ENCODE peak calls at places on chromosomes 2 and 18, in nine cellular contexts. One of them, this sample, is unnamed. For H3K9me3, the result is how much of the 10 kb centered on the place peaks cover.

GRCh38 chr2:72147971-72148369 is 308 bp upstream of the CYP26B1 start:
- DNase-seq in sigmoid colon: no peak
- DNase-seq in IMR-90: no peak
- DNase-seq in A549: no peak
- DNase-seq in lung: peak
- DNase-seq in esophagus squamous epithelium: no peak
- DNase-seq in CD8-positive, alpha-beta T cell: no peak
- DNase-seq in right atrium auricular region: no peak
- DNase-seq in neuronal stem cell: no peak
- DNase-seq in this sample: no peak

GRCh38 chr2:37532503-37532902 is 138.9 kb downstream of the CDC42EP3 start:
- DNase-seq in CD8-positive, alpha-beta T cell: no peak
- DNase-seq in A549: no peak
- DNase-seq in neuronal stem cell: no peak
- DNase-seq in sigmoid colon: no peak
- DNase-seq in IMR-90: no peak
- DNase-seq in right atrium auricular region: no peak
- DNase-seq in lung: no peak
- DNase-seq in esophagus squamous epithelium: no peak
- DNase-seq in this sample: no peak

GRCh38 chr2:12034303-12034861 is 287.9 kb downstream of the LPIN1 start:
- DNase-seq in lung: no peak
- DNase-seq in sigmoid colon: no peak
- DNase-seq in right atrium auricular region: no peak
- DNase-seq in IMR-90: no peak
- DNase-seq in A549: no peak
- DNase-seq in esophagus squamous epithelium: no peak
- DNase-seq in neuronal stem cell: no peak
- DNase-seq in CD8-positive, alpha-beta T cell: no peak
- DNase-seq in this sample: no peak

GRCh38 chr18:28189400-28190239 is 12.7 kb upstream of the CDH2 start:
- DNase-seq in A549: peak
- DNase-seq in IMR-90: peak
- DNase-seq in right atrium auricular region: no peak
- DNase-seq in esophagus squamous epithelium: no peak
- DNase-seq in sigmoid colon: no peak
- DNase-seq in lung: no peak
- DNase-seq in CD8-positive, alpha-beta T cell: no peak
- DNase-seq in neuronal stem cell: no peak
- DNase-seq in this sample: no peak

GRCh38 chr2:20578895-20579825 is 71.7 kb downstream of the HS1BP3 start:
- DNase-seq in sigmoid colon: peak
- DNase-seq in esophagus squamous epithelium: no peak
- DNase-seq in CD8-positive, alpha-beta T cell: no peak
- DNase-seq in neuronal stem cell: no peak
- DNase-seq in lung: peak
- DNase-seq in right atrium auricular region: peak
- DNase-seq in IMR-90: peak
- DNase-seq in A549: peak
- DNase-seq in this sample: no peak

GRCh38 chr2:128395196-128395595 is 76.5 kb upstream of the HS6ST1 start:
- DNase-seq in sigmoid colon: peak
- DNase-seq in IMR-90: no peak
- DNase-seq in lung: no peak
- DNase-seq in CD8-positive, alpha-beta T cell: no peak
- DNase-seq in right atrium auricular region: no peak
- DNase-seq in esophagus squamous epithelium: no peak
- DNase-seq in neuronal stem cell: no peak
- DNase-seq in A549: no peak
- DNase-seq in this sample: no peak

GRCh38 chr18:11040823-11041712 is 108.3 kb downstream of the PIEZO2 start:
- DNase-seq in IMR-90: peak
- DNase-seq in esophagus squamous epithelium: no peak
- DNase-seq in lung: peak
- DNase-seq in CD8-positive, alpha-beta T cell: no peak
- DNase-seq in neuronal stem cell: peak
- DNase-seq in sigmoid colon: no peak
- DNase-seq in right atrium auricular region: no peak
- DNase-seq in A549: peak
- DNase-seq in this sample: no peak

GRCh38 chr18:79800353-79801180 is 2.8 kb downstream of the KCNG2 start:
- DNase-seq in lung: no peak
- DNase-seq in esophagus squamous epithelium: no peak
- DNase-seq in IMR-90: no peak
- DNase-seq in A549: no peak
- DNase-seq in CD8-positive, alpha-beta T cell: no peak
- DNase-seq in right atrium auricular region: no peak
- DNase-seq in neuronal stem cell: no peak
- DNase-seq in sigmoid colon: peak
- DNase-seq in this sample: no peak

GRCh38 chr18:38688402-38688801 is 1122.8 kb upstream of the CELF4 start:
- DNase-seq in CD8-positive, alpha-beta T cell: no peak
- DNase-seq in esophagus squamous epithelium: no peak
- DNase-seq in sigmoid colon: no peak
- DNase-seq in A549: no peak
- DNase-seq in right atrium auricular region: no peak
- DNase-seq in IMR-90: no peak
- DNase-seq in lung: no peak
- DNase-seq in neuronal stem cell: no peak
- DNase-seq in this sample: no peak

GRCh38 chr18:76988015-76988826 is 144.4 kb downstream of the MBP start:
- DNase-seq in IMR-90: no peak
- DNase-seq in A549: no peak
- DNase-seq in right atrium auricular region: peak
- DNase-seq in CD8-positive, alpha-beta T cell: no peak
- DNase-seq in lung: no peak
- DNase-seq in neuronal stem cell: no peak
- DNase-seq in sigmoid colon: no peak
- DNase-seq in esophagus squamous epithelium: no peak
- DNase-seq in this sample: no peak

DNA sequence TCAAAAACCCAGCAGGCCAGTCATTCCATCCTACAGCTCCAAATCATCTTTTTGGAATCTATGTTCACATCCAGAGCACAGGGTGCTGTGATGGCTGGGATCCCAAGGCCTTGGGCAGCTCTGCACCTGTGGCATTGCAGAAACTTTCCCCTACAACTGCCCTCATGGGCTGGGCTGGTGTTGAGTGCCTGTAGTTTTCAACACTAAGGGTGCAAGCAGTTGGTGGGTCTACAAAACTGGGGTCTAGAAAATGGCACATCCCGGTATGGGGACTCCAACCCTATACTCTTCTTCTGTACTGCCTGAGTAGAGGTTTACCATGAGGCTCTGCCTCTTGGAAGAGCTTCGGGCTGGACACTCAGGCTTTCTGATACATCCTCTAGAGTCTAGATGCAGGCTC is 95.2 kb upstream of the TEKT4 start:
- DNase-seq in A549: no peak
- DNase-seq in lung: no peak
- DNase-seq in CD8-positive, alpha-beta T cell: no peak
- DNase-seq in esophagus squamous epithelium: no peak
- DNase-seq in IMR-90: no peak
- DNase-seq in right atrium auricular region: peak
- DNase-seq in neuronal stem cell: no peak
- DNase-seq in sigmoid colon: no peak
- DNase-seq in this sample: no peak
- H3K9me3 ChIP-seq in A549: under half
- H3K9me3 ChIP-seq in lung: under half
- H3K9me3 ChIP-seq in CD8-positive, alpha-beta T cell: under half
- H3K9me3 ChIP-seq in esophagus squamous epithelium: under half
- H3K9me3 ChIP-seq in IMR-90: under half
- H3K9me3 ChIP-seq in right atrium auricular region: under half
- H3K9me3 ChIP-seq in neuronal stem cell: under half
- H3K9me3 ChIP-seq in sigmoid colon: under half
- H3K9me3 ChIP-seq in this sample: under half

DNA sequence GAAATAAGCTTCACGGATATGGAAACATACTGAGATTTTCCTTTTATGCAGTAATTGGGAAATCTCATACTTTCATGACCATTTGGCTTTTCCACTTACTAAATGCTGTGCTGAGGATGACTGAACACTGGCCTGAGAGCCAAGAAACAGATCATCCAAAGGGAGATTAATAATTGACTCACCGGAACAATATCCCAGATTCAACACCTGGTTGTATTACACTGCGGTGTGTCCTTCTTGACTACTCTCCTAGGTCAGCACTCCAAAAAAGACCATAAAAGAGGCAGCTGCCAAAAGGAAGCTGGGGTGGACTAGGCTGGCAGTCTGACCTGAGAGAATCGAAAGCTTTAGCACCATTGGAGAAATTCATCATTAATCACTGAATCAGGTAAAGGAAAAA is 469.1 kb downstream of the CBLN2 start:
- DNase-seq in IMR-90: no peak
- DNase-seq in CD8-positive, alpha-beta T cell: no peak
- DNase-seq in lung: no peak
- DNase-seq in neuronal stem cell: no peak
- DNase-seq in sigmoid colon: no peak
- DNase-seq in esophagus squamous epithelium: no peak
- DNase-seq in A549: no peak
- DNase-seq in right atrium auricular region: no peak
- DNase-seq in this sample: no peak
- H3K9me3 ChIP-seq in IMR-90: under half
- H3K9me3 ChIP-seq in CD8-positive, alpha-beta T cell: under half
- H3K9me3 ChIP-seq in lung: under half
- H3K9me3 ChIP-seq in neuronal stem cell: under half
- H3K9me3 ChIP-seq in sigmoid colon: under half
- H3K9me3 ChIP-seq in esophagus squamous epithelium: under half
- H3K9me3 ChIP-seq in A549: under half
- H3K9me3 ChIP-seq in right atrium auricular region: under half
- H3K9me3 ChIP-seq in this sample: under half

DNA sequence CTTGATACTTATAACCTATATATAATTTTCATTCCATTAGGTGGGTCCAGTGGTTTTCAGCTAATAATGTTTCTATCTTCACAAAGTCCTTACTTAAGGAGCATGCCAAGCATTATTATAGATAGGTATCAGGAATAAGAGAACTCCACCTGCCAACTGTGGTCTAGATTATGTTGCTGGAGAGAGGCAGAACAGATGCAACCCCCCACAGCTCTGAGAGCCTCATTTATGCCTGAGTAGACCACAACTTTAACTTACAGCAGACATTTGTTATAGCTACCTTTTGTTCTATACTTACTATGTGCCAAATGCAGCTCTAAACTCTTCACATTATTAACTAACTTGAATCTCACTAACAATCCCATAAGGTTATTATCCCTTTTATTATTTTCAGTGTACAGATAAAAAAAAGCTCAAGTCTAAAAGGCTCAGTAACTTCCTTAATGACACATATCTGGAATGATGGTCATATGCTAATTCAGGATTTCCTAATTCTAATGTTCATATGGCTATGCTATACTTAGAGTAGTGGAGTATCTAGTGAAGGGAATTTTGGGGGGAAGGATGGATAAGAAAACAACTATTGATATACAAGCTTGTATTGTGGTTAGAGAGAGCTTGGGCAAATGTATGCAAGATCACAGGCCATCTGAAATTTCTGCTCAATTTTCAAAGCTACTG is 119.1 kb upstream of the RND3 start:
- DNase-seq in IMR-90: peak
- DNase-seq in A549: no peak
- DNase-seq in CD8-positive, alpha-beta T cell: no peak
- DNase-seq in right atrium auricular region: no peak
- DNase-seq in esophagus squamous epithelium: no peak
- DNase-seq in lung: no peak
- DNase-seq in sigmoid colon: no peak
- DNase-seq in neuronal stem cell: no peak
- DNase-seq in this sample: no peak
- H3K9me3 ChIP-seq in IMR-90: under half
- H3K9me3 ChIP-seq in A549: under half
- H3K9me3 ChIP-seq in CD8-positive, alpha-beta T cell: under half
- H3K9me3 ChIP-seq in right atrium auricular region: under half
- H3K9me3 ChIP-seq in esophagus squamous epithelium: under half
- H3K9me3 ChIP-seq in lung: under half
- H3K9me3 ChIP-seq in sigmoid colon: under half
- H3K9me3 ChIP-seq in neuronal stem cell: under half
- H3K9me3 ChIP-seq in this sample: under half

GRCh38 chr2:233643128-233643527 is 6.9 kb downstream of the UGT1A10 start:
- DNase-seq in neuronal stem cell: no peak
- DNase-seq in esophagus squamous epithelium: no peak
- DNase-seq in lung: no peak
- DNase-seq in A549: peak
- DNase-seq in right atrium auricular region: no peak
- DNase-seq in sigmoid colon: no peak
- DNase-seq in CD8-positive, alpha-beta T cell: no peak
- DNase-seq in IMR-90: no peak
- DNase-seq in this sample: no peak
- H3K9me3 ChIP-seq in neuronal stem cell: under half
- H3K9me3 ChIP-seq in esophagus squamous epithelium: under half
- H3K9me3 ChIP-seq in lung: under half
- H3K9me3 ChIP-seq in A549: under half
- H3K9me3 ChIP-seq in right atrium auricular region: under half
- H3K9me3 ChIP-seq in sigmoid colon: under half
- H3K9me3 ChIP-seq in CD8-positive, alpha-beta T cell: under half
- H3K9me3 ChIP-seq in IMR-90: under half
- H3K9me3 ChIP-seq in this sample: under half

GRCh38 chr18:70200286-70200685 is 5.2 kb downstream of the RTTN start:
- DNase-seq in IMR-90: no peak
- DNase-seq in neuronal stem cell: no peak
- DNase-seq in right atrium auricular region: no peak
- DNase-seq in sigmoid colon: no peak
- DNase-seq in A549: no peak
- DNase-seq in CD8-positive, alpha-beta T cell: no peak
- DNase-seq in esophagus squamous epithelium: no peak
- DNase-seq in lung: no peak
- DNase-seq in this sample: no peak
- H3K9me3 ChIP-seq in IMR-90: under half
- H3K9me3 ChIP-seq in neuronal stem cell: under half
- H3K9me3 ChIP-seq in right atrium auricular region: under half
- H3K9me3 ChIP-seq in sigmoid colon: under half
- H3K9me3 ChIP-seq in A549: under half
- H3K9me3 ChIP-seq in CD8-positive, alpha-beta T cell: under half
- H3K9me3 ChIP-seq in esophagus squamous epithelium: under half
- H3K9me3 ChIP-seq in lung: under half
- H3K9me3 ChIP-seq in this sample: under half

GRCh38 chr2:95220449-95220848 is 13.1 kb downstream of the ZNF892 start:
- DNase-seq in sigmoid colon: no peak
- DNase-seq in esophagus squamous epithelium: no peak
- DNase-seq in A549: no peak
- DNase-seq in CD8-positive, alpha-beta T cell: no peak
- DNase-seq in right atrium auricular region: no peak
- DNase-seq in lung: no peak
- DNase-seq in neuronal stem cell: no peak
- DNase-seq in IMR-90: no peak
- DNase-seq in this sample: no peak
- H3K9me3 ChIP-seq in sigmoid colon: half or more
- H3K9me3 ChIP-seq in esophagus squamous epithelium: half or more
- H3K9me3 ChIP-seq in A549: half or more
- H3K9me3 ChIP-seq in CD8-positive, alpha-beta T cell: under half
- H3K9me3 ChIP-seq in right atrium auricular region: under half
- H3K9me3 ChIP-seq in lung: under half
- H3K9me3 ChIP-seq in neuronal stem cell: half or more
- H3K9me3 ChIP-seq in IMR-90: under half
- H3K9me3 ChIP-seq in this sample: under half

GRCh38 chr2:13141315-13141714 is 424.6 kb downstream of the TRIB2 start:
- DNase-seq in CD8-positive, alpha-beta T cell: no peak
- DNase-seq in neuronal stem cell: no peak
- DNase-seq in sigmoid colon: no peak
- DNase-seq in A549: no peak
- DNase-seq in lung: no peak
- DNase-seq in esophagus squamous epithelium: no peak
- DNase-seq in IMR-90: no peak
- DNase-seq in right atrium auricular region: no peak
- DNase-seq in this sample: no peak
- H3K9me3 ChIP-seq in CD8-positive, alpha-beta T cell: under half
- H3K9me3 ChIP-seq in neuronal stem cell: under half
- H3K9me3 ChIP-seq in sigmoid colon: under half
- H3K9me3 ChIP-seq in A549: under half
- H3K9me3 ChIP-seq in lung: under half
- H3K9me3 ChIP-seq in esophagus squamous epithelium: under half
- H3K9me3 ChIP-seq in IMR-90: under half
- H3K9me3 ChIP-seq in right atrium auricular region: under half
- H3K9me3 ChIP-seq in this sample: under half

This sample was measured in T-helper 17 cell.